ENCODE peak calls at places on chromosomes 6 and 20, in ten cellular contexts. C is endothelial cell; E is fibroblast of lung; F is psoas muscle; S is endodermal cell; P is GM20000; X is activated B cell treated with CpG ODN at 0.5 μM for 24 hours; Y is CD4-positive, alpha-beta T cell; U is GM23338; I is colonic mucosa. D is an unnamed sample.

GRCh38 chr6:151765444-151765886 is 42.0 kb upstream of the ESR1 start:
- DNase-seq in C (peak), E (peak), F (no peak), S (peak), P (peak), X (no peak), Y (no peak), U (peak), I (peak), D (peak)

GRCh38 chr6:37068523-37069270 is 63.2 kb downstream of the FGD2 start:
- DNase-seq in C (no peak), E (no peak), F (peak), S (no peak), P (no peak), X (no peak), Y (no peak), U (no peak), I (no peak), D (no peak)

GRCh38 chr6:119727504-119728219 is 378.1 kb upstream of the MAN1A1 start:
- DNase-seq in C (no peak), E (no peak), F (no peak), S (peak), P (no peak), X (no peak), Y (no peak), U (peak), I (no peak), D (no peak)

GRCh38 chr6:159693894-159694545 is 979 bp upstream of the SOD2 start:
- DNase-seq in C (no peak), E (peak), F (no peak), S (peak), P (peak), X (no peak), Y (peak), U (peak), I (peak), D (peak)

GRCh38 chr6:156109713-156110112 is 654.1 kb upstream of the NOX3 start:
- DNase-seq in C (no peak), E (no peak), F (no peak), S (no peak), P (no peak), X (no peak), Y (no peak), U (no peak), I (no peak), D (no peak)

GRCh38 chr6:96014846-96015245 is 928 bp upstream of the FUT9 start:
- DNase-seq in C (no peak), E (no peak), F (no peak), S (no peak), P (no peak), X (no peak), Y (no peak), U (peak), I (no peak), D (no peak)

GRCh38 chr20:47922280-47922675 is 137.0 kb upstream of the SULF2 start:
- DNase-seq in C (no peak), E (peak), F (no peak), S (no peak), P (no peak), X (no peak), Y (no peak), U (no peak), I (no peak), D (no peak)

GRCh38 chr6:46072866-46073265 is 56.9 kb upstream of the ENPP4 start:
- DNase-seq in C (no peak), E (peak), F (no peak), S (no peak), P (no peak), X (no peak), Y (no peak), U (no peak), I (no peak), D (no peak)

GRCh38 chr6:43248107-43248506 is 4.8 kb downstream of the TTBK1 start:
- DNase-seq in C (no peak), E (no peak), F (peak), S (no peak), P (no peak), X (no peak), Y (no peak), U (no peak), I (no peak), D (no peak)

GRCh38 chr20:41182296-41183212 is 45.2 kb downstream of the PLCG1 start:
- DNase-seq in C (no peak), E (no peak), F (no peak), S (peak), P (no peak), X (peak), Y (peak), U (no peak), I (no peak), D (no peak)

GRCh38 chr20:14918281-14918680 is 580.9 kb upstream of the FLRT3 start:
- DNase-seq in C (no peak), E (no peak), F (no peak), S (no peak), P (no peak), X (no peak), Y (no peak), U (no peak), I (no peak), D (no peak)

GRCh38 chr6:45801471-45802289 is 214.0 kb downstream of the CLIC5 start:
- DNase-seq in C (no peak), E (peak), F (no peak), S (no peak), P (no peak), X (no peak), Y (no peak), U (no peak), I (no peak), D (peak)

GRCh38 chr6:87391334-87391733 is 16.4 kb upstream of the CFAP206 start:
- DNase-seq in C (peak), E (no peak), F (no peak), S (peak), P (peak), X (no peak), Y (no peak), U (peak), I (no peak), D (peak)

GRCh38 chr20:63238491-63239126 is 2.9 kb downstream of the BIRC7 start:
- DNase-seq in C (no peak), E (no peak), F (no peak), S (no peak), P (no peak), X (no peak), Y (no peak), U (no peak), I (no peak), D (no peak)
- TF ChIP-seq CTCF in C (no peak), E (no peak), F (no peak), S (no peak), P (no peak), X (no peak), Y (no peak), U (peak), I (no peak), D (peak)

GRCh38 chr6:35920793-35921732 is at the start of gene SRPK1:
- DNase-seq in C (peak), E (peak), F (peak), S (peak), P (peak), X (peak), Y (peak), U (peak), I (peak), D (peak)
- TF ChIP-seq CTCF in C (no peak), E (no peak), F (no peak), S (peak), P (no peak), X (no peak), Y (no peak), U (no peak), I (no peak), D (no peak)

DNA sequence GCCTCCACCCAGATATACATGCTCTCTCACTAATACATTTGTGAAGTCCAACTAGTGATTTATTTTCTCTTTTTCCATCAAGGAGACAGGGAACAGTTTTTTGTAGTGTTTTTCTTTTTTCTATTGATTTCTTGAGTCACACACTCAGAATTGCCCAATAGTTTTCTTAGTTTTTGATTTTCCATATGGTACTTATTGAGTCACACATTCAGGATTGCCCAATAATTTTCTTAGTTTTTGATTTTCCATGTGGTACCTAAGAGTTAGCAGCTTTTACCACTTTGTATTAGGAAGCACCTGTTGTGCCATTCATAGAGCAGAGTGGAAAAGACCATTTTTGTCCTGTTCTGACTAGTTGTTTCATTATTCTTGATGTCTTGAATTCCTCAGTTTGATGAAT is 1268.8 kb downstream of the EPHA7 start:
- DNase-seq in C (no peak), E (no peak), F (no peak), S (no peak), P (no peak), X (no peak), Y (no peak), U (no peak), I (no peak), D (no peak)
- TF ChIP-seq CTCF in C (no peak), E (no peak), F (no peak), S (no peak), P (no peak), X (no peak), Y (no peak), U (no peak), I (no peak), D (no peak)

DNA sequence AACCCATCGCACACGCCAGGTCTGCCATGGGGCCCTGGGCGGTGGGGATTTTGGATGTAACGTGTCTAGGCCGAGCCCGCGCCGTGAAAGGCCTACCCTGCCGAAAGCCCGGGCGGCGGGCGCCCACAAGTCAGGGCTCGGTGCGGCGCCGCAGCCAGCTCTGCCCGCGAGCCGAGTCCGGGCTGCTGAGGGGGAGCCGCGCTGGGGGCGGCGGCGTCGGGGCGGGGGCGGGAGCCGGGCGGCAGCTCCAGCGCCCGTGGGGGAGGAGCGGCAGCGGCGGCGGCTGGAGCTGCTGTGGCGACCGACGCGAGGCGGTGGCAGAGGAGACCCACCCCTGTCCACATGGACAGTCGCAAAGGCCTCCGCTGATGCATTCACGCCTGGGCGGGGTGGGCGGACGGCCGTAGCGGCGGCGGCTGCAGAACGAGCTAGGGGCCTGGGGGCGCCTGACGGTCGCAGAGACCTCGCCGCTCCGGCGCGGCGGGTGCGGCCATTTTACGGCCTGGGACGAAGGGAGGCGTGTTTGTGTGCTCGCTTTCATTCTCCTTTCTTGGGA is at the start of gene SENP6:
- DNase-seq in C (peak), E (peak), F (peak), S (peak), P (peak), X (peak), Y (peak), U (peak), I (peak), D (peak)
- TF ChIP-seq CTCF in C (no peak), E (no peak), F (no peak), S (no peak), P (no peak), X (no peak), Y (no peak), U (no peak), I (no peak), D (no peak)